ENCODE peak calls at places on chromosomes 11 and 22, in six cellular contexts. H is T follicular helper cell, E is LoVo, N is HFF-Myc, C is Calu3, K is GDM1. Y is an unnamed sample.

GRCh38 chr11:36361901-36362391 is 65.9 kb downstream of the PRR5L start:
- DNase-seq in H (no peak), E (peak), K (no peak), N (no peak), C (no peak), Y (no peak)

GRCh38 chr11:27592111-27592780 is 85.7 kb upstream of the LIN7C start:
- DNase-seq in C (no peak), K (no peak), H (no peak), E (no peak), N (no peak), Y (no peak)

GRCh38 chr11:115944596-115944995 is 440.4 kb upstream of the CADM1 start:
- DNase-seq in K (no peak), C (no peak), N (no peak), E (no peak), H (no peak), Y (no peak)

GRCh38 chr11:11568651-11569229 is 53.1 kb downstream of the GALNT18 start:
- DNase-seq in C (no peak), E (no peak), K (no peak), H (no peak), N (no peak), Y (no peak)

GRCh38 chr11:3124821-3125220 is 40.3 kb downstream of the OSBPL5 start:
- DNase-seq in K (no peak), N (no peak), H (no peak), E (no peak), C (no peak), Y (no peak)

GRCh38 chr11:76086713-76087635 is 119.3 kb downstream of the WNT11 start:
- DNase-seq in K (no peak), N (no peak), C (no peak), H (no peak), E (no peak), Y (no peak)

GRCh38 chr11:102268083-102268984 is 49.0 kb upstream of the BIRC3 start:
- DNase-seq in C (peak), N (no peak), K (no peak), H (peak), E (peak), Y (peak)

GRCh38 chr11:121965330-121965729 is 150.7 kb downstream of the BLID start:
- DNase-seq in C (no peak), E (no peak), N (no peak), H (no peak), K (no peak), Y (no peak)

GRCh38 chr11:61771995-61772455 is 19.6 kb downstream of the MYRF start:
- DNase-seq in H (no peak), E (no peak), C (no peak), K (no peak), N (no peak), Y (no peak)

GRCh38 chr11:9231848-9232177 is 33.3 kb downstream of the DENND5A start:
- DNase-seq in C (no peak), N (no peak), K (peak), H (no peak), E (no peak), Y (no peak)

GRCh38 chr11:43919852-43920597 is 22.4 kb upstream of the C11orf96 start:
- DNase-seq in K (no peak), N (no peak), E (no peak), H (no peak), C (no peak), Y (no peak)

GRCh38 chr11:2208691-2209369 is 37.2 kb upstream of the TH start:
- DNase-seq in K (no peak), C (no peak), H (no peak), E (no peak), N (no peak), Y (peak)

GRCh38 chr11:6397156-6397555 is 6.9 kb downstream of the SMPD1 start:
- DNase-seq in E (no peak), C (no peak), N (no peak), H (no peak), K (no peak), Y (no peak)

GRCh38 chr22:39443416-39443815 is 13.4 kb upstream of the MGAT3 start:
- DNase-seq in E (no peak), N (no peak), H (no peak), C (no peak), K (no peak), Y (no peak)

GRCh38 chr11:64600281-64600992 is 9.4 kb downstream of the SLC22A12 start:
- DNase-seq in H (no peak), C (no peak), K (no peak), N (no peak), E (no peak), Y (no peak)

GRCh38 chr11:121406291-121406690 is 45.8 kb upstream of the SORL1 start:
- DNase-seq in K (no peak), N (no peak), E (no peak), C (no peak), H (no peak), Y (no peak)

GRCh38 chr11:8230178-8230859 is 33.4 kb downstream of the LMO1 start:
- DNase-seq in K (no peak), N (no peak), C (no peak), E (no peak), H (no peak), Y (no peak)

GRCh38 chr11:9264381-9265210 is 554 bp downstream of the DENND5A start:
- DNase-seq in N (no peak), C (peak), H (no peak), K (peak), E (peak), Y (peak)

GRCh38 chr11:1077417-1078119 is 2.9 kb downstream of the MUC2 start:
- DNase-seq in E (no peak), K (no peak), H (no peak), N (no peak), C (no peak), Y (no peak)

GRCh38 chr11:69950120-69950519 is 128.0 kb upstream of the ANO1 start:
- DNase-seq in H (no peak), K (peak), C (peak), E (peak), N (no peak), Y (peak)

GRCh38 chr22:41021655-41022454 is 70.5 kb upstream of the EP300 start:
- DNase-seq in H (peak), E (peak), C (peak), N (no peak), K (peak), Y (peak)

GRCh38 chr11:18578975-18579598 is 9.4 kb downstream of the UEVLD start:
- DNase-seq in N (no peak), K (no peak), C (peak), E (peak), H (no peak), Y (peak)

GRCh38 chr22:49101225-49101624 is 726.4 kb downstream of the BRD1 start:
- DNase-seq in H (no peak), K (no peak), E (no peak), C (no peak), N (no peak), Y (no peak)

GRCh38 chr22:39985383-39986045 is 9.2 kb upstream of the FAM83F start:
- DNase-seq in H (no peak), K (no peak), N (no peak), C (no peak), E (no peak), Y (no peak)

GRCh38 chr11:92643827-92644226 is 325.6 kb upstream of the MTNR1B start:
- DNase-seq in H (no peak), N (no peak), C (no peak), K (no peak), E (no peak), Y (no peak)

GRCh38 chr22:30335236-30335635 is 8.5 kb upstream of the TBC1D10A start:
- DNase-seq in N (no peak), K (no peak), E (no peak), H (no peak), C (no peak), Y (no peak)

GRCh38 chr11:106131998-106132397 is 54.5 kb downstream of the AASDHPPT start:
- DNase-seq in E (no peak), K (no peak), H (no peak), C (no peak), N (no peak), Y (no peak)

GRCh38 chr22:34669001-34669400 is 397.0 kb upstream of the ISX start:
- DNase-seq in H (no peak), K (no peak), E (no peak), C (no peak), N (no peak), Y (no peak)

GRCh38 chr11:6570691-6571427 is 32.6 kb downstream of the RRP8 start:
- DNase-seq in N (no peak), E (no peak), C (no peak), K (no peak), H (no peak), Y (no peak)